ENCODE peak calls at places on chromosome 2, in nine cellular contexts. S, U, Y, H, D, G, F, T and C are unnamed samples.

GRCh38 chr2:222756951-222757645 is 85.6 kb downstream of the MOGAT1 start:
- DNase-seq in S (no peak), U (no peak), Y (peak), H (no peak), D (peak), G (peak), F (no peak), T (no peak), C (no peak)

GRCh38 chr2:226622484-226622883 is 177.1 kb downstream of the IRS1 start:
- DNase-seq in S (no peak), U (no peak), Y (no peak), H (no peak), D (peak), G (peak), F (no peak), T (no peak), C (no peak)

GRCh38 chr2:57217013-57217412 is 829.6 kb upstream of the VRK2 start:
- DNase-seq in S (no peak), U (no peak), Y (no peak), H (no peak), D (no peak), G (no peak), F (no peak), T (no peak), C (no peak)

GRCh38 chr2:103773884-103774283 is 1012.1 kb downstream of the TMEM182 start:
- DNase-seq in S (no peak), U (no peak), Y (peak), H (no peak), D (no peak), G (peak), F (no peak), T (no peak), C (no peak)

GRCh38 chr2:143824796-143825195 is 695.1 kb downstream of the ZEB2 start:
- DNase-seq in S (no peak), U (no peak), Y (no peak), H (no peak), D (no peak), G (no peak), F (no peak), T (no peak), C (no peak)

GRCh38 chr2:171309727-171310265 is 124.0 kb downstream of the METTL8 start:
- DNase-seq in S (no peak), U (no peak), Y (no peak), H (no peak), D (no peak), G (no peak), F (no peak), T (no peak), C (no peak)

GRCh38 chr2:14776216-14776615 is 143.7 kb downstream of the LRATD1 start:
- DNase-seq in S (no peak), U (no peak), Y (no peak), H (no peak), D (no peak), G (no peak), F (no peak), T (no peak), C (no peak)

GRCh38 chr2:95008311-95008710 is 17.2 kb upstream of the MAL start:
- DNase-seq in S (no peak), U (no peak), Y (no peak), H (no peak), D (no peak), G (no peak), F (no peak), T (no peak), C (no peak)

GRCh38 chr2:138974651-138975050 is 194.5 kb upstream of the NXPH2 start:
- DNase-seq in S (no peak), U (no peak), Y (peak), H (no peak), D (peak), G (no peak), F (no peak), T (no peak), C (no peak)

GRCh38 chr2:68362749-68363148 is 2.3 kb upstream of the PLEK start:
- DNase-seq in S (no peak), U (no peak), Y (no peak), H (no peak), D (no peak), G (no peak), F (no peak), T (no peak), C (no peak)

GRCh38 chr2:129733041-129733440 is 246.4 kb upstream of the RAB6C start:
- DNase-seq in S (no peak), U (peak), Y (no peak), H (no peak), D (no peak), G (no peak), F (no peak), T (no peak), C (no peak)

GRCh38 chr2:226544581-226545210 is 254.9 kb downstream of the IRS1 start:
- DNase-seq in S (no peak), U (no peak), Y (peak), H (no peak), D (peak), G (no peak), F (no peak), T (no peak), C (no peak)

GRCh38 chr2:54030814-54031213 is 60.0 kb upstream of the PSME4 start:
- DNase-seq in S (no peak), U (no peak), Y (no peak), H (no peak), D (no peak), G (no peak), F (no peak), T (no peak), C (no peak)

GRCh38 chr2:67560818-67561221 is 163.7 kb downstream of the ETAA1 start:
- DNase-seq in S (no peak), U (no peak), Y (peak), H (no peak), D (peak), G (no peak), F (no peak), T (no peak), C (no peak)

GRCh38 chr2:200655918-200656580 is 70.2 kb downstream of the AOX1 start:
- DNase-seq in S (no peak), U (no peak), Y (no peak), H (no peak), D (peak), G (no peak), F (peak), T (no peak), C (no peak)

GRCh38 chr2:36238126-36238525 is 117.5 kb upstream of the CRIM1 start:
- DNase-seq in S (no peak), U (no peak), Y (no peak), H (no peak), D (no peak), G (no peak), F (no peak), T (no peak), C (no peak)

GRCh38 chr2:854460-854859 is 96.2 kb upstream of the SNTG2 start:
- DNase-seq in S (peak), U (no peak), Y (no peak), H (no peak), D (peak), G (no peak), F (peak), T (no peak), C (peak)

GRCh38 chr2:10760794-10761504 is 39.5 kb downstream of the ATP6V1C2 start:
- DNase-seq in S (no peak), U (no peak), Y (no peak), H (no peak), D (no peak), G (no peak), F (no peak), T (no peak), C (no peak)

DNA sequence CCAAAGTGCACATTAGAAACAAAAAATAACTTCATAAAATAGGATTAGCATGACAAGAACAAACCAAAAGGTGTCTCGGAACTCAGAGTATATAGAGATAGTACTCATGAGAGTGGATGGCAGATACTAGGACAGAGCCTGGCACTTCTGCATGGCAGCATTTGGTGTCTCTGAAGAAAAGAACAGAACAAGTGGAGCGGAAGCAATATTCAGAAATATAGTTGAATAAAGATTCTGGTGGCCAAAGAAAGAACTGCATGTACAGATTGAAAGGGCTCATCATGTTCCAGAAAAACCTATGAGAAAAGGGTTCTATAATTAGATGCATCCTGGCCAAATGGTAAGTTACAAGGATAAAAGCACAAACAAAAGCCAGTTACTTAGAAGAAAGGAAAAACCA is 90.9 kb downstream of the CCDC138 start:
- DNase-seq in S (no peak), U (no peak), Y (no peak), H (no peak), D (no peak), G (no peak), F (no peak), T (no peak), C (no peak)
- TF ChIP-seq CTCF in S (peak), U (no peak), Y (no peak), H (no peak), D (peak), G (no peak), F (no peak), T (no peak), C (peak)

GRCh38 chr2:208927867-208928266 is 496.0 kb upstream of the MAP2 start:
- DNase-seq in S (no peak), U (no peak), Y (no peak), H (no peak), D (no peak), G (no peak), F (no peak), T (no peak), C (no peak)

GRCh38 chr2:208935531-208935930 is 488.3 kb upstream of the MAP2 start:
- DNase-seq in S (no peak), U (no peak), Y (no peak), H (no peak), D (no peak), G (no peak), F (no peak), T (no peak), C (no peak)

GRCh38 chr2:208929489-208929864 is 494.4 kb upstream of the MAP2 start:
- DNase-seq in S (no peak), U (no peak), Y (no peak), H (no peak), D (no peak), G (no peak), F (no peak), T (no peak), C (no peak)

DNA sequence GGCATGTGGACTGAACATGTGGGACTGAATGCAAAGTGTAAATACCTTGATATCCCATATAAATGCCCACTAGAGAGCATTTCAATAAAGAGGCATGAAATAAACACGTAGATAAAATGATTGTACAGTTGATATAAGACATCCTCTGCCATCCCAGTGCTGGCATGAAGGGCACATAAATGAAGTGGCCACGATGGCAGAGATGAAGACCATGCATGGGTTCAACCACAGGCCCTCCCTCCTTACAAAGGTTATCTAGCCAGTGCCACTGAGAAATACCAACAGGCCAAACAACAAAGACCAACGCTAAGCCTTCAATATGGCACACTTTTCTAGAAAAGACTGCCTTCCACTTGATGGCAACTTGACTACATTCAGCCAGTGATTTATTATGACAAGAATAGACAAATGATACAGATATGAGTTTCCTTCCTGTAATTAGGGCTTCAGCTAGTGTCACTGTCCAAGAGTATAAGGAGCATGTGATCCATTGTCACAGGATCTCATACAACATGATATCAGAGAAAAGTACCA is 493.9 kb upstream of the MAP2 start:
- DNase-seq in S (no peak), U (no peak), Y (no peak), H (no peak), D (no peak), G (no peak), F (no peak), T (no peak), C (no peak)
- TF ChIP-seq CTCF in S (no peak), U (no peak), Y (no peak), H (no peak), D (no peak), G (no peak), F (no peak), T (no peak), C (no peak)

DNA sequence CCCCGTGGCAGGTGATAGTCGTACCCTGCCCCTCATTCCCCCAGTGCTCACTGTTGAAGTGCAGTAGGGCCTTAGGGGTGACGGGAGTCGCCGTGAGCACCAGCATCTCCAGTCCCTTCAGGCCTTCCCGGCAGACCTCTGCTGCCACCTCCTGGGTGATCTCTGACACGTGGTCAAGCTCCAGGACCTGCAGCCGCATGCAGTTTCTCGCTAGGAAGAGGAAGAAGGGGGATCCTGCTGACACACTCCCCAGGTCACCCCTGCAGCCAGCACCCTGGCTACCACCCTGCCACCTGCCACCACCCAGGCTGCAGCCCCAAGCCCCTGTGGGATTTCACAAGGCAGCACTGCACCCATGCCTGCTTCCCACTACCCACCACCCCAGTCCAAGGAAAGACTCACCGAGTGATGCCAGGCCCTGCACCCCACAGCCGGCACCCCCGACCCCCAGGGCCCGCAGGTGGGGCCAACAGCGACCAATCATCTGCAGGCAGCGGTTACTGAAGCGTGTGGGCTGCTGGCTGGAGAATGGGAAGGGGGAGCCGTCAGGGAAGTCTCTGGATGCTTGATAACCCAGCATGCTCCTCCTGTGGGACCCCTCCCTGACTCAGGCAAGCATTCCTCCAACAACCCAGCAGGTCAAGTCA is 23.8 kb downstream of the FBXO41 start:
- DNase-seq in S (peak), U (no peak), Y (peak), H (no peak), D (peak), G (peak), F (no peak), T (no peak), C (peak)
- TF ChIP-seq CTCF in S (peak), U (no peak), Y (peak), H (peak), D (peak), G (peak), F (peak), T (no peak), C (no peak)

DNA sequence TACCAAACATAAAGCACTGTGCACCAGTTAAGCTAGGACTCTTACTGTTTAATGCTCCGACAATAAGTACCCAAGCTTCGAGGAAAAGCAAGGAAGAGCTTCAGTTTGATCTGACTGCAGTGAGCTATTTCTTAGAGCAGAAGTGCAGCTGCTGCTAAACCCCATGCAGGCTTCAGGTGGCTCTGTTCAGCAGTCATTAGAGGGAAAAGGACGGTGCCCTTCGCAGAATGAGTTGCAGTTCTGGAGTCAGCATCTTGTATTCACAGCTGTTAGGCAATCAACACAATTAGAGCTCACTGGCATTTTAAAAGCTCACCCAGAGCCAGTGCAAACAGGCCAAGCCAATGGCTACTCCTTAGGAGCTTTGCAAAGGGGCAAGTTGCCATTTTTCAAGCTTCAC is 1.5 kb upstream of the CERKL start:
- DNase-seq in S (no peak), U (no peak), Y (no peak), H (no peak), D (no peak), G (no peak), F (no peak), T (no peak), C (no peak)
- TF ChIP-seq CTCF in S (no peak), U (no peak), Y (no peak), H (no peak), D (no peak), G (no peak), F (no peak), T (no peak), C (no peak)

GRCh38 chr2:196468394-196468793 is 171.1 kb upstream of the CCDC150 start:
- DNase-seq in S (no peak), U (no peak), Y (no peak), H (no peak), D (no peak), G (no peak), F (no peak), T (no peak), C (no peak)
- TF ChIP-seq CTCF in S (no peak), U (no peak), Y (peak), H (no peak), D (peak), G (no peak), F (no peak), T (no peak), C (no peak)

GRCh38 chr2:3179208-3179607 is 198.4 kb downstream of the EIPR1 start:
- DNase-seq in S (no peak), U (no peak), Y (no peak), H (no peak), D (no peak), G (no peak), F (no peak), T (no peak), C (peak)
- TF ChIP-seq CTCF in S (no peak), U (no peak), Y (no peak), H (no peak), D (peak), G (no peak), F (no peak), T (no peak), C (peak)

GRCh38 chr2:8986327-8986976 is 17.0 kb downstream of the MBOAT2 start:
- DNase-seq in S (peak), U (no peak), Y (no peak), H (no peak), D (no peak), G (no peak), F (no peak), T (no peak), C (peak)
- TF ChIP-seq CTCF in S (no peak), U (no peak), Y (peak), H (no peak), D (peak), G (no peak), F (no peak), T (no peak), C (peak)

DNA sequence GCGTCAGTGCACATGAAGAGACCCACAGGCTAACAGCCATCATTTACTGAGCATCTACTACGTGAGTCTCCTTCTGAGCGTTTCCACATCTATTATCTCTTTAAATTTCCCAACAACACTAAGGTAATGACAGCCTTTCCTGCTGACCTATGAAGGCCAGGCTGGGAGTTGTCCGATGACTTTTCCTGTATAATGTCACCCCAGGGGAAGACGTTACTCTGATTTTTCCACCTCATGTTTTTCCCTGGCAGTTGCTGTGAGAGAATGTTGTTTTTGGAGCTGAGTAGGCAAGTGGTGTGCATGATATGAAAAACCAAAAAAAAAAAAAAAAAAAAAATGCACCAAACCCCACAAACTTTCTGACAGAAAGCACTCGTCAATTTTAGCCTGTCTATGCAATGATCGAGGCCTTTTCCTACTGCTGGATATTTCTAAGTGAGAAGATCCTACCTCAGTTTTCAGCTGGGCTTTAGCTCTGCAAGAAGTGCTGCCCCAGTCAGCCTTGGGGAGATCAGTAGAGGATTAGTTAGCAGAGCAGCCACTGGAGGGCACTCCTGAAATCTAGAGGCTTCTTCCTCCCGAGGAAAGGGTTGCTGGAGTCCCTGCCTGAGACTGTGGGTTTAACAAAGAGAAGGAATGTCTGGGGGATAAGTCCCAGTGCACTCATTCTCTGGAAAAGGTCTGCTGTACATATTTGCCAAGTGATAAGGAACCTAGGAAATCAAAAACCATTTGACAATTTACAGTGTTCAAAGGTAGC is 207.5 kb downstream of the SLC8A1 start:
- DNase-seq in S (peak), U (no peak), Y (peak), H (peak), D (peak), G (peak), F (peak), T (peak), C (peak)
- TF ChIP-seq CTCF in S (peak), U (no peak), Y (peak), H (peak), D (peak), G (peak), F (peak), T (peak), C (no peak)

GRCh38 chr2:219176818-219177593 is at the start of gene CNPPD1:
- DNase-seq in S (peak), U (peak), Y (peak), H (peak), D (peak), G (peak), F (peak), T (peak), C (peak)
- TF ChIP-seq CTCF in S (no peak), U (no peak), Y (no peak), H (no peak), D (no peak), G (no peak), F (no peak), T (no peak), C (peak)